ENCODE peak calls at places on chromosomes 1 and 21, in eight cellular contexts. A is tibial nerve, Y is AG09309, L is GM20000, O is natural killer cell, V is fibroblast of lung, T is neural crest cell, K is hepatocyte. M is an unnamed sample.

GRCh38 chr1:4058122-4058521 is 158.1 kb upstream of the C1orf174 start:
- DNase-seq in A (no peak), L (no peak), Y (no peak), V (no peak), O (no peak), T (no peak), K (no peak), M (no peak)

GRCh38 chr1:248824701-248825100 is 1.0 kb downstream of the SH3BP5L start:
- DNase-seq in K (no peak), L (no peak), T (no peak), A (no peak), V (no peak), O (no peak), Y (no peak), M (no peak)

GRCh38 chr1:67159233-67159632 is 7.0 kb upstream of the IL23R start:
- DNase-seq in Y (no peak), K (no peak), O (no peak), T (no peak), A (no peak), V (no peak), L (no peak), M (no peak)

GRCh38 chr21:43815991-43816390 is 26.6 kb downstream of the RRP1 start:
- DNase-seq in Y (no peak), T (no peak), O (no peak), A (no peak), L (no peak), K (no peak), V (no peak), M (no peak)

GRCh38 chr1:214445846-214446614 is 105.4 kb downstream of the PTPN14 start:
- DNase-seq in A (no peak), O (no peak), L (no peak), K (peak; percentile 51), T (no peak), V (peak; percentile 98), Y (peak; percentile 94), M (no peak)

GRCh38 chr1:47676311-47677054 is 238.6 kb downstream of the FOXD2 start:
- DNase-seq in Y (no peak), K (no peak), V (no peak), T (no peak), L (no peak), O (no peak), A (no peak), M (no peak)

GRCh38 chr1:110393691-110394564 is 3.1 kb upstream of the SLC16A4 start:
- DNase-seq in O (no peak), V (peak; percentile 85), K (peak; percentile 70), L (no peak), A (no peak), Y (no peak), T (no peak), M (no peak)

GRCh38 chr1:176444286-176444685 is 18.7 kb upstream of the PAPPA2 start:
- DNase-seq in K (no peak), T (no peak), Y (no peak), V (no peak), A (no peak), O (no peak), L (no peak), M (no peak)

GRCh38 chr21:34968414-34969333 is 80.4 kb downstream of the RUNX1 start:
- DNase-seq in T (no peak), V (no peak), K (no peak), O (no peak), L (peak; percentile 9), Y (no peak), A (no peak), M (no peak)

GRCh38 chr1:25561426-25562100 is 18.2 kb downstream of the LDLRAP1 start:
- DNase-seq in A (no peak), L (no peak), Y (no peak), K (no peak), T (no peak), O (no peak), V (no peak), M (no peak)

GRCh38 chr1:178472531-178472930 is 24.2 kb downstream of the CLEC20A start:
- DNase-seq in K (no peak), O (no peak), A (no peak), Y (no peak), T (no peak), L (no peak), V (no peak), M (no peak)

GRCh38 chr1:178464566-178464965 is 32.2 kb downstream of the CLEC20A start:
- DNase-seq in L (no peak), O (no peak), V (no peak), K (no peak), Y (no peak), A (no peak), T (no peak), M (no peak)

GRCh38 chr1:178467837-178468236 is 28.9 kb downstream of the CLEC20A start:
- DNase-seq in T (no peak), K (no peak), L (no peak), Y (no peak), O (no peak), V (no peak), A (no peak), M (no peak)

GRCh38 chr1:178465011-178465410 is 31.8 kb downstream of the CLEC20A start:
- DNase-seq in A (no peak), L (no peak), Y (peak; percentile 21), O (no peak), V (peak; percentile 70), T (no peak), K (no peak), M (no peak)

DNA sequence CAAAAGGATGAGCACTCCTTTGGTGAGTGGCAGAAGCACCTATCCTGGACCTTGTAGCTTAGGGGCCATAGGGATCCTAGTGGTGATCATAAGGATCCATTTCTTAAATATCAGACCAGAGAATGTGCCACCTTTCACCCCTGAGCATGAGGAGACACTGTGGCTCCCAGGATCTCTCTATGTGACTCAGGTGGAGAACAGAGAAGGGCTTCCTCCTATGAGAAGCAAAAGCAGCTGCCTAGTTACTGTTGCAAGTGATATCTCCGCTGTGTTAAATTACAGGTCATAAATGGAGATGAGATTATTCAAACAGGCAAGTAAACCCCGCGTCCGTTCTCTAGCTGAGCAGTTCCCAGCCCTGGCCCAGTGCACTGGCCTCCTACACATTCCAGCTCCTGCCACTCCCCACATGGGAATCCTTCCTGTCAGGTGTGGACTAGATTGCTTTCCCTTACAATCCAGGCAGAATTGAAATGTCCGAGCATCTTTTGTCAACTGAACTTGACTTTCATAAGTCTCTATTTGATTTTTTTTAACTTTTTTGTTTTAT is 26.3 kb downstream of the CLEC20A start:
- DNase-seq in Y (no peak), L (no peak), K (peak; percentile 87), A (no peak), V (no peak), T (no peak), O (no peak), M (no peak)
- TF ChIP-seq CTCF in Y (no peak), L (no peak), K (no peak), A (no peak), V (no peak), T (no peak), O (no peak), M (no peak)

GRCh38 chr1:207829576-207829975 is 77.7 kb downstream of the CD46 start:
- DNase-seq in T (no peak), A (no peak), Y (no peak), O (no peak), L (no peak), V (no peak), K (no peak), M (no peak)

GRCh38 chr1:207828046-207828445 is 76.2 kb downstream of the CD46 start:
- DNase-seq in A (no peak), L (no peak), K (no peak), V (no peak), Y (no peak), T (no peak), O (no peak), M (no peak)

GRCh38 chr1:207826557-207827487 is 75.0 kb downstream of the CD46 start:
- DNase-seq in O (no peak), L (no peak), K (peak; percentile 53), A (no peak), Y (no peak), V (no peak), T (no peak), M (no peak)

GRCh38 chr1:207827488-207827830 is 75.6 kb downstream of the CD46 start:
- DNase-seq in O (no peak), K (no peak), Y (no peak), T (no peak), A (no peak), L (no peak), V (no peak), M (no peak)

DNA sequence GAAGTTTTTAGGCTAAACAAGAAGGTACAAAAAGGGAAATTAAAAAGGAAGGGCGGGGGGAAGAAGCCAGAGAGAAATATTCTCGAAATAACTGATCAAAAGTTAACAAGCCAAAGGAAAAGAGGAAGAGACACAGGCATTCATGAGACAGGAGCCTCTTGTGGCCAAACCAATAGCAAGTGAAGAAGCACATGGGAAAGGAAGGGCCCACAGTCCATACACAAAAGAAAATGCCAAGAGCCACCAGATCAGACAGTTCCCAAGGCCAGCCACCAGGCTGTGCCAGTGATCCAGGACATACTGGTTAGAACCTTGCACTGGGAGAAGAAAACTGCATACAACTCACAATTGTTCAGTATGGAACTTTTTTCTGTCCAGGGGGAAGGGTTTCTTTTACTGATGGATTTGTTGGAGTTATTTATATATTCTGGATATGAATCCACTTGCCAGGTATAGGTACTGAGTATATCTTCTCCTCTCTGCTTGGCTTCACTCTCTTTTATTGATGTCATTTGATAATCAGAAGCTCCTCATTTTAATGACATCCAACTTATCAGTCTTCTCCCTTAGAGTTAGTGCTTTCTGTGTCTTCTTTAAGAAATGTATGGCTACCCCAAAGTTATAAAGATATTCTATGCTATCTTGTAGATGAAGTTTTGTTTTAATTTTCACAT is 76.8 kb downstream of the CD46 start:
- DNase-seq in V (peak; percentile 66), L (no peak), O (peak; percentile 47), A (peak; percentile 68), T (peak; percentile 25), K (peak; percentile 79), Y (peak; percentile 74), M (no peak)
- TF ChIP-seq CTCF in V (peak; percentile 93), L (peak; percentile 90), O (peak; percentile 67), A (peak; percentile 87), T (peak; percentile 67), K (peak; percentile 71), Y (peak; percentile 87), M (no peak)

GRCh38 chr1:99580451-99580850 is 65.5 kb upstream of the PALMD start:
- DNase-seq in O (no peak), V (peak; percentile 66), L (no peak), T (no peak), K (peak; percentile 44), Y (no peak), A (no peak), M (no peak)
- TF ChIP-seq CTCF in O (no peak), V (no peak), L (no peak), T (no peak), K (no peak), Y (no peak), A (no peak), M (no peak)

DNA sequence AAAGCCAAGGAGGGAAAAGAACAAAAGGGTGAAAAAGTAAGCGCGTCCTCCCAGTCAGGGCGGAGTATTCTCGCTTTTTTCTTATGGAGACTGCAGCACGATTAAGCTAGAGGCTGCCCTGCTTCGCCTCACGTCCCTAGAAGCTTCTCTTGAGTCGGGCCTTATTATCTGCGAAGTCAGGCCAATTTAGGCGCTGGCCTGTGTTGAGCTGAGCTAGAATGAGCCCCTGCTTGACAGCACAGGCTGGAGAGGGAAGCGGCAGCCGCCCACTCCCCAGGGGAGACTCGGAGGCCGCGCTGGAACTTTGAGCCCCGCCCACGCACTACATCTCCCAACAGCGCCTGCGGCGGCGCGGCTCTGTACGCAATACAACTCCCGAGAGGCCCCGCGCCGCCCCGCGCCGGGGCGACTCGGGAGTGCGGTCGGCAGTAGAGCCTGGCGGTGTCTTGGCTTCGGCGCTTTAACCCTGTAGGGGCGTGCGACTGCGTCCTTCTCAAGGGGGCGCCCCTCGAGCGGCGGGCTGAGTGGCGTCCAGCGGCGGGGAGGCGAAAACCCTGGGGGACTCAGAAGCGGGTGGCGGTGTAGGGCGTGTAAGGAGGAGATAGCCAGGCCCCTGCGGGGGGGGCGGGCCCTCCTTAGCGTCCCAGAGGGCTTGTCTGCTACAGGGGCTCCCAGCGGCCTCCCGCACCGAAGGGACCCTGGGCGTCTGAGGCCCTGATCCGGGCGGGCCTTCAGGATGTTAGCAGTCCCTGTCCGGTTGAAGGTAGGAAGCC is 888 bp downstream of the ZNF436 start:
- DNase-seq in Y (peak; percentile 67), A (peak; percentile 89), L (peak; percentile 88), V (peak; percentile 91), O (peak; percentile 83), T (peak; percentile 84), K (peak; percentile 99), M (peak; percentile 87)
- TF ChIP-seq CTCF in Y (no peak), A (no peak), L (no peak), V (no peak), O (no peak), T (peak; percentile 42), K (peak; percentile 20), M (no peak)

M was measured in activated B cell treated with CpG ODN at 0.5 μM for 24 hours.